ENCODE peak calls at places on chromosomes 4 and X, in ten cellular contexts. L, T, V, Y, P, W, O, E, F and K are unnamed samples.

GRCh38 chr4:70902577-70903281 is 560 bp downstream of the MOB1B start:
- DNase-seq in L (no peak), T (no peak), W (no peak), P (no peak), Y (peak; percentile 43), F (peak; percentile 71), E (peak; percentile 61), V (peak; percentile 71), O (no peak), K (no peak)

GRCh38 chr4:134862116-134862515 is 660.5 kb upstream of the PABPC4L start:
- DNase-seq in F (no peak), Y (no peak), O (no peak), T (no peak), E (no peak), L (no peak), W (no peak), V (peak; percentile 2), P (no peak), K (no peak)

GRCh38 chr4:81786063-81786763 is 314.5 kb upstream of the RASGEF1B start:
- DNase-seq in F (no peak), L (no peak), P (no peak), T (peak; percentile 2), E (peak; percentile 29), V (peak; percentile 21), W (no peak), Y (no peak), O (no peak), K (no peak)

GRCh38 chr4:15996773-15997172 is 33.8 kb upstream of the FGFBP2 start:
- DNase-seq in T (no peak), O (no peak), Y (no peak), E (no peak), W (no peak), V (no peak), P (no peak), L (no peak), F (peak; percentile 42), K (no peak)

GRCh38 chr4:88705223-88705622 is 7.6 kb upstream of the NAP1L5 start:
- DNase-seq in Y (no peak), O (no peak), V (no peak), E (no peak), W (no peak), F (no peak), T (no peak), L (no peak), P (no peak), K (no peak)

GRCh38 chrX:95764972-95765451 is 919.6 kb upstream of the DIAPH2 start:
- DNase-seq in W (peak; percentile 36), L (peak; percentile 0), E (peak; percentile 75), T (peak; percentile 44), V (peak; percentile 46), P (peak; percentile 76), Y (peak; percentile 36), O (peak; percentile 24), F (peak; percentile 28), K (peak; percentile 7)

GRCh38 chr4:126708716-126709115 is 924.0 kb upstream of the INTU start:
- DNase-seq in T (no peak), P (no peak), V (no peak), E (no peak), F (no peak), O (no peak), Y (no peak), W (no peak), L (no peak), K (no peak)

GRCh38 chr4:103754844-103755243 is 35.1 kb upstream of the TACR3 start:
- DNase-seq in E (peak; percentile 91), L (no peak), Y (no peak), O (no peak), T (peak; percentile 21), P (no peak), V (no peak), W (no peak), F (peak; percentile 13), K (peak; percentile 50)

GRCh38 chr4:30208731-30209435 is 511.3 kb upstream of the PCDH7 start:
- DNase-seq in Y (no peak), P (no peak), T (peak; percentile 63), F (no peak), V (peak; percentile 16), W (no peak), E (peak; percentile 86), L (no peak), O (no peak), K (no peak)

GRCh38 chr4:77072195-77072753 is 3.5 kb downstream of the CCNI start:
- DNase-seq in V (no peak), O (no peak), P (no peak), F (no peak), E (peak; percentile 69), L (no peak), T (no peak), Y (no peak), W (no peak), K (no peak)

GRCh38 chrX:133676344-133677122 is 261.2 kb upstream of the GPC4 start:
- DNase-seq in P (no peak), T (no peak), Y (no peak), L (peak; percentile 90), E (peak; percentile 97), O (no peak), F (no peak), W (no peak), V (no peak), K (no peak)

GRCh38 chr4:4921077-4921476 is 61.6 kb downstream of the MSX1 start:
- DNase-seq in T (no peak), Y (no peak), F (no peak), L (no peak), V (no peak), E (no peak), P (no peak), O (no peak), W (no peak), K (no peak)

GRCh38 chr4:37767546-37767945 is 58.9 kb upstream of the PGM2 start:
- DNase-seq in O (peak; percentile 6), V (peak; percentile 86), P (no peak), L (peak; percentile 80), E (peak; percentile 90), Y (no peak), W (peak; percentile 53), F (peak; percentile 32), T (peak; percentile 59), K (peak; percentile 45)

GRCh38 chr4:4889781-4890180 is 30.3 kb downstream of the MSX1 start:
- DNase-seq in L (no peak), P (no peak), V (no peak), F (no peak), E (no peak), Y (no peak), O (no peak), W (no peak), T (no peak), K (no peak)

GRCh38 chrX:131273024-131273423 is 16.1 kb downstream of the IGSF1 start:
- DNase-seq in V (no peak), F (no peak), P (no peak), E (no peak), O (no peak), W (no peak), T (no peak), Y (no peak), L (no peak), K (no peak)

GRCh38 chrX:41759817-41760216 is 35.8 kb downstream of the GPR82 start:
- DNase-seq in W (no peak), F (peak; percentile 40), L (no peak), V (peak; percentile 13), Y (peak; percentile 28), O (peak; percentile 30), E (peak; percentile 34), P (peak; percentile 43), T (peak; percentile 62), K (no peak)

GRCh38 chrX:15376956-15377355 is 7.3 kb downstream of the VEGFD start:
- DNase-seq in Y (no peak), E (no peak), T (peak; percentile 33), V (no peak), L (no peak), P (no peak), F (peak; percentile 35), W (no peak), O (no peak), K (no peak)

GRCh38 chr4:129231907-129232626 is 136.1 kb downstream of the C4orf33 start:
- DNase-seq in T (peak; percentile 41), L (no peak), Y (no peak), E (no peak), F (no peak), V (no peak), P (no peak), O (no peak), W (no peak), K (no peak)